ENCODE peak calls at places on chromosome 22, in seven cellular contexts. L, T, A, M, V, C and R are unnamed samples.

GRCh38 chr22:36365020-36365411 is 22.8 kb downstream of the MYH9 start:
- DNase-seq in C (peak; percentile 99), V (peak; percentile 89), A (peak; percentile 46), T (peak; percentile 97), L (peak; percentile 67), M (peak; percentile 94), R (peak; percentile 97)

GRCh38 chr22:19970479-19971275 is 29.1 kb upstream of the TXNRD2 start:
- DNase-seq in M (peak; percentile 56), T (no peak), L (peak; percentile 69), A (peak; percentile 80), V (peak; percentile 55), C (peak; percentile 51), R (no peak)

GRCh38 chr22:48803993-48804810 is 1023.5 kb downstream of the BRD1 start:
- DNase-seq in T (no peak), C (no peak), M (no peak), V (no peak), L (no peak), A (no peak), R (no peak)

GRCh38 chr22:19990188-19990587 is 26.4 kb downstream of the ARVCF start:
- DNase-seq in T (no peak), L (no peak), V (no peak), M (no peak), C (no peak), A (no peak), R (no peak)

GRCh38 chr22:19679476-19680099 is 34.7 kb upstream of the SEPTIN5 start:
- DNase-seq in T (no peak), V (peak; percentile 33), L (peak; percentile 37), C (no peak), A (peak; percentile 53), M (peak; percentile 13), R (no peak)

GRCh38 chr22:38082986-38083710 is 836 bp downstream of the SLC16A8 start:
- DNase-seq in L (no peak), C (no peak), V (no peak), T (no peak), M (no peak), A (no peak), R (no peak)

GRCh38 chr22:31327786-31328544 is 18.2 kb downstream of the PATZ1 start:
- DNase-seq in V (no peak), M (no peak), A (no peak), L (no peak), T (no peak), C (no peak), R (peak; percentile 61)

GRCh38 chr22:38422615-38423511 is 32.1 kb downstream of the KCNJ4 start:
- DNase-seq in L (peak; percentile 41), V (no peak), M (no peak), A (no peak), C (no peak), T (no peak), R (no peak)

GRCh38 chr22:19823638-19824196 is 31.0 kb downstream of the GNB1L start:
- DNase-seq in V (no peak), L (peak; percentile 12), T (no peak), M (no peak), C (no peak), A (no peak), R (peak; percentile 86)

GRCh38 chr22:38104084-38104483 is 6.4 kb downstream of the BAIAP2L2 start:
- DNase-seq in L (no peak), V (peak; percentile 31), C (peak; percentile 11), M (no peak), A (peak; percentile 65), T (no peak), R (no peak)

GRCh38 chr22:21791635-21792625 is 56.3 kb upstream of the YPEL1 start:
- DNase-seq in C (peak; percentile 62), L (no peak), M (no peak), T (peak; percentile 61), V (peak; percentile 38), A (no peak), R (peak; percentile 53)

GRCh38 chr22:47372596-47373385 is 610.3 kb downstream of the TBC1D22A start:
- DNase-seq in A (no peak), M (no peak), C (no peak), T (no peak), V (no peak), L (no peak), R (no peak)

GRCh38 chr22:26066534-26066933 is 102.7 kb upstream of the SEZ6L start:
- DNase-seq in A (peak; percentile 97), V (no peak), M (no peak), C (no peak), T (no peak), L (no peak), R (no peak)

GRCh38 chr22:47811971-47812370 is 1049.5 kb downstream of the TBC1D22A start:
- DNase-seq in V (no peak), C (no peak), M (no peak), T (no peak), L (no peak), A (no peak), R (no peak)

GRCh38 chr22:37304595-37305343 is 22.5 kb downstream of the CYTH4 start:
- DNase-seq in M (peak; percentile 34), V (peak; percentile 28), T (peak; percentile 63), C (peak; percentile 69), A (peak; percentile 40), L (no peak), R (peak; percentile 46)

GRCh38 chr22:36445158-36445668 is 36.2 kb downstream of the TXN2 start:
- DNase-seq in A (no peak), V (no peak), C (peak; percentile 97), M (no peak), L (no peak), T (peak; percentile 99), R (no peak)

GRCh38 chr22:28798810-28799124 is 1.6 kb downstream of the XBP1 start:
- DNase-seq in V (no peak), C (no peak), T (no peak), L (no peak), M (no peak), A (no peak), R (no peak)

GRCh38 chr22:41532908-41533825 is 11.1 kb downstream of the POLR3H start:
- DNase-seq in T (no peak), C (peak; percentile 58), L (peak; percentile 78), M (peak; percentile 59), V (peak; percentile 58), A (peak; percentile 86), R (no peak)

GRCh38 chr22:37749831-37750595 is 53.2 kb downstream of the TRIOBP start:
- DNase-seq in A (no peak), L (no peak), M (peak; percentile 55), V (no peak), T (peak; percentile 61), C (peak; percentile 78), R (peak; percentile 97)

GRCh38 chr22:26672060-26672471 is 14.7 kb downstream of the MIAT start:
- DNase-seq in V (no peak), C (no peak), L (peak; percentile 21), A (no peak), T (no peak), M (no peak), R (no peak)

GRCh38 chr22:36753120-36753802 is 22.7 kb downstream of the IFT27 start:
- DNase-seq in C (no peak), T (no peak), L (peak; percentile 27), V (peak; percentile 33), M (no peak), A (no peak), R (peak; percentile 42)

GRCh38 chr22:19497245-19497644 is 17.5 kb downstream of the CDC45 start:
- DNase-seq in C (peak; percentile 97), L (no peak), V (peak; percentile 78), T (peak; percentile 86), M (peak; percentile 86), A (no peak), R (peak; percentile 76)

GRCh38 chr22:33271390-33272161 is 213.4 kb upstream of the SYN3 start:
- DNase-seq in A (peak; percentile 13), C (peak; percentile 13), V (no peak), M (no peak), L (peak; percentile 55), T (peak; percentile 32), R (no peak)

DNA sequence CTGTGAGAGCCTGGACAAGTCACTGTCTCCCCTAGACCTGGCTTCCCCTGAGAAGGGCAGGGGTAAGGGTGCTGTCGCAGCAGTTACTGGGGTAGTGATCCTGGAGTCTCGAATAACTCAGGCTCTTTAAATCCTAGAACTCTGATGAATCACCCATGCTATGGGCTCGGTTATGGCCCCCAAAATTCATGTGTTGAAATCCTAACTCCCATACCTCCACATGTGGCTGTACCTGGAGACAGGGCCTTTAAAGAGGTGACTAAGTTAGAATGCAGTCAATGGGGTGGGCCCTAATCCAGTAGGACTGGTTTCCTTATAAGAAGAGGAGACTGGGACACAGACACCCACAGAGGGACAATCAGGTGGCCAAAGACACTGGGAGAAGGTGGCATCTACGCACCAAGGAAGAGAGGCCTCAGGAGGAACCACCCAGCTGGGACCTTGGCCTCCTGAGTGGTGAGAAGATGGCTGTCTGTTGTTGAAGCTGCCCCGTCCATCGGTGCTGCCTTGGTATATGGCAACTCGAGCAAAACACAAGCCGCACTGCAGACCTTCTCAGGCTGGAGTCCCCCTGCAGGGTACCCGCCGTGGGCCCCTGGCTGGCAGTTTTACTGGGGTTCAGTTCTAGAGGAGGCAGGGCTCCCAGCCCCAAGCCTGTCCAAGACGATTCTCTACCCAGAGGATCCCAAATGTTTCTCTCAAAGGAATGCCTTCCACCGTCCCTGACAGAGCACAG is 48.8 kb upstream of the SHISAL1 start:
- DNase-seq in T (peak; percentile 22), C (no peak), M (no peak), V (peak; percentile 78), L (no peak), A (no peak), R (peak; percentile 78)
- H3K4me3 ChIP-seq in T (no peak overlapping the region), C (no peak overlapping the region), M (no peak overlapping the region), V (peak overlapping the region; percentile 39), L (no peak overlapping the region), A (no peak overlapping the region), R (no peak overlapping the region)

GRCh38 chr22:49820984-49821383 is 6.7 kb downstream of the BRD1 start:
- DNase-seq in T (no peak), C (no peak), V (no peak), L (no peak), A (no peak), M (no peak), R (no peak)
- TF ChIP-seq CTCF in T (no peak), C (no peak), V (no peak), L (no peak), A (no peak), M (no peak), R (no peak)

GRCh38 chr22:45934168-45934564 is 42.8 kb downstream of the WNT7B start:
- DNase-seq in C (no peak), A (no peak), M (no peak), L (no peak), V (no peak), T (no peak), R (no peak)
- H3K9ac ChIP-seq in C (no peak overlapping the region), A (no peak overlapping the region), M (no peak overlapping the region), L (no peak overlapping the region), V (peak overlapping the region; percentile 32), T (peak overlapping the region; percentile 65), R (no peak overlapping the region)

DNA sequence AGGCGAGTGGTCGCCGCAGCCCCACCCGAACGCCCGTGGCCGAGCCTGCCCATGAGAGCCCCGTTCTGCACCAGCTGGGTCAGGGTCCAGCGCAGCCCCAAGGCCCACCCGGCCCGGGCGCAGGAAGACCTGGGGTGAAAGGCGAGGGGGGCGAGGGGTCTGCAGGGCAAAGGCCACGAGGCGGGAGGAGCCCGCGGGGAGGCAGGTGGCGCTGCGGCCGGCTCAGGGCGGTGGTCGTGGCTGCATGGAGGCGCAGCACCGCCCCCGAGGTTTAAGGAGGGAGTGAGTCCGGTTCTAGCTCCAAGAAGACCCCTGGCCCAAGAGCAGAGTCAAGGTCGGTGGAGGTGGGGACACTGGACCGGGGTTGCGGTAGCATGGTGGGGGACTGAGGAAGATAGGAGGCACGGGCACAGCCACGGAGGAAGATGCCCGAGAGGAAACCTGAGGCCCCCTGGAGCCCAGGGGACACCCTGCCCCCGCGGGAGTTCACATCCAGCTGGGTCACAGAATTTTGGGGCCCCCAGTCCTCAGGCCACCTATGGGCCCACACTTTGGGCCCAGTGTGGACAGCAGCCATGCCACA is 498 bp upstream of the HDAC10 start:
- DNase-seq in A (no peak), M (no peak), T (no peak), C (no peak), V (no peak), L (no peak), R (no peak)
- H3K4me3 ChIP-seq in A (peak overlapping the region; percentile 63), M (peak overlapping the region; percentile 74), T (peak overlapping the region; percentile 75), C (peak overlapping the region; percentile 88), V (peak overlapping the region; percentile 84), L (peak overlapping the region; percentile 90), R (peak overlapping the region; percentile 76)